ENCODE peak calls at places on chromosomes 4 and X, in seven cellular contexts. Q is fibroblast of mammary gland, L is A549, X is gastrocnemius medialis, R is coronary artery, A is cardiac fibroblast, P is GM23338. S is an unnamed sample.

GRCh38 chr4:187908079-187908501 is 87.5 kb upstream of the ZFP42 start:
- DNase-seq in P (no peak), Q (peak), R (no peak), L (no peak), A (peak), X (no peak), S (peak)

GRCh38 chr4:15232725-15233597 is 194.9 kb upstream of the C1QTNF7 start:
- DNase-seq in X (no peak), A (peak), L (no peak), P (no peak), Q (peak), R (no peak), S (peak)

GRCh38 chr4:37601527-37601926 is 84.6 kb downstream of the RELL1 start:
- DNase-seq in R (no peak), L (no peak), Q (peak), A (peak), X (no peak), P (no peak), S (peak)

GRCh38 chrX:66676990-66677389 is 38.1 kb upstream of the EDA2R start:
- DNase-seq in A (peak), L (no peak), R (no peak), Q (peak), P (no peak), X (no peak), S (peak)

GRCh38 chrX:39381446-39381845 is 580.2 kb downstream of the MID1IP1 start:
- DNase-seq in L (no peak), R (no peak), A (no peak), Q (no peak), P (no peak), X (no peak), S (no peak)

GRCh38 chrX:67648361-67648760 is 104.5 kb downstream of the AR start:
- DNase-seq in X (no peak), L (no peak), Q (no peak), P (no peak), R (no peak), A (no peak), S (no peak)

GRCh38 chrX:151239748-151240147 is 63.4 kb downstream of the GPR50 start:
- DNase-seq in R (no peak), L (no peak), X (no peak), Q (no peak), A (no peak), P (peak), S (no peak)

GRCh38 chrX:45540181-45540580 is 339.5 kb upstream of the DIPK2B start:
- DNase-seq in P (no peak), R (no peak), X (no peak), L (no peak), Q (no peak), A (peak), S (no peak)

GRCh38 chr4:137668885-137669284 is 136.6 kb upstream of the PCDH18 start:
- DNase-seq in R (no peak), A (no peak), Q (no peak), X (no peak), L (no peak), P (no peak), S (no peak)

GRCh38 chr4:53943345-53944085 is 120.9 kb downstream of the CHIC2 start:
- DNase-seq in L (no peak), P (no peak), Q (peak), R (no peak), X (no peak), A (peak), S (peak)

GRCh38 chrX:8868906-8869305 is 67.7 kb upstream of the FAM9A start:
- DNase-seq in X (no peak), Q (peak), R (no peak), A (peak), P (no peak), L (no peak), S (peak)

GRCh38 chrX:23235051-23235450 is 99.6 kb upstream of the PTCHD1 start:
- DNase-seq in L (no peak), R (no peak), A (no peak), X (no peak), P (peak), Q (no peak), S (no peak)

GRCh38 chr4:149584703-149585102 is 230.9 kb downstream of the IQCM start:
- DNase-seq in Q (no peak), L (no peak), A (no peak), R (no peak), X (no peak), P (no peak), S (no peak)

GRCh38 chrX:35617836-35618235 is 180.3 kb upstream of the MAGEB16 start:
- DNase-seq in X (no peak), Q (peak), R (no peak), L (no peak), P (no peak), A (no peak), S (peak)

GRCh38 chr4:166594326-166594946 is 639.9 kb downstream of the SPOCK3 start:
- DNase-seq in X (no peak), P (peak), Q (peak), A (peak), L (peak), R (no peak), S (peak)

GRCh38 chrX:10617964-10618342 is 2.4 kb downstream of the MID1 start:
- DNase-seq in L (peak), X (no peak), R (no peak), Q (peak), A (no peak), P (no peak), S (no peak)

GRCh38 chr4:140661550-140661949 is 92.8 kb upstream of the UCP1 start:
- DNase-seq in L (no peak), X (no peak), A (no peak), R (no peak), P (no peak), Q (no peak), S (no peak)

GRCh38 chrX:119942831-119943184 is 743 bp downstream of the NKAP start:
- DNase-seq in A (no peak), L (peak), X (no peak), R (no peak), P (no peak), Q (no peak), S (peak)

GRCh38 chr4:117661673-117662072 is 372.6 kb upstream of the NDST3 start:
- DNase-seq in P (no peak), R (no peak), A (no peak), X (no peak), Q (no peak), L (no peak), S (no peak)

GRCh38 chr4:38152305-38152704 is 192.1 kb downstream of the PTTG2 start:
- DNase-seq in P (no peak), Q (no peak), L (no peak), A (no peak), R (no peak), X (no peak), S (peak)

GRCh38 chr4:118905546-118905945 is 16.9 kb downstream of the SYNPO2 start:
- DNase-seq in R (no peak), L (no peak), A (no peak), Q (no peak), X (peak), P (no peak), S (peak)

GRCh38 chr4:2413821-2414610 is 4.4 kb downstream of the ZFYVE28 start:
- DNase-seq in X (no peak), P (peak), A (peak), Q (no peak), L (no peak), R (no peak), S (no peak)
- H3K4me3 ChIP-seq in X (no peak), P (peak), A (no peak), Q (no peak), L (no peak), R (peak), S (no peak)

DNA sequence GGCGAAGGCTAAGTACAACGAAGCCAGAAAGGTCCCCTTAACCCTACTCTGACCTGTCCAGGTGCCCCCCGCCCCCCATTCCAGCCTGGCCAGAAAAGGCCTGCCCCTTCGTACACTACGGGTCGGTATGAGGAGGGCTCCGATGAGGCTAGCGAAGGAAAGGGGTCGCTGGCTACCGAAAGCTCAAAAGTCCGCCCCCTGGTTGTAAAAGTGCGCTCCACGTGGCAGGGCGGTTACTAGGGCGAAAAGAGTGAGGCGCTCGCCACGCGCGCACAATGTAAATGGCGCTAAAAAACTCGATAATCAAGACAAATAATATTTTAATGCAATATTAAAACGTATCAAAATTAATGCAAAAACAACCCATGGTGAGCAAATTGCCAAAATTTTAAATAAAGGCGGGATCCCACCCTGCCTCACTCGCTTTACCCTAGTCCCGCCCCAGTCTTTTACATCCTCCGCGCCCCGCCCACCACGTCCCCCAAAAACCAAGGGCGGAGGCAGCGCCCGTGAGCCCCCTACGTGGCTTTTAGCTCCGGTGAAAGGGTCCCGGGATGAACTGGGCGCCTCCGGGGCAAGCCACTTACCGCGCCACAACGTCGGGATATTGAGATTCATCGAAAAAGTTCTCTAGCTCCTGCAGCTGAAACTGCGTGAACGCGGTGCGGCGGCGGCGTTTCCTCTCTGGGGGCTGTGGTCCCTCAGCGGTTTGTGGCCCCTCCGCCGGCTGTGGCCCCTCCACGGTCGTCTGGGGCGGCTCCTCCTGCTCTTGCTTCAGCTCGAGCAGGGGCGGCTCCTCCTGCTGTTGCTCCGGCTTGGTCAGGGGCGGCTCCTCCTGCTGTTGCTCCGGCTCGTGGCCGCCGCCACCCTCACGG is 929 bp downstream of the ESX1 start:
- DNase-seq in P (peak), A (no peak), L (peak), R (no peak), Q (no peak), X (no peak), S (no peak)
- H3K4me3 ChIP-seq in P (peak), A (peak), L (peak), R (peak), Q (no peak), X (no peak), S (peak)

GRCh38 chr4:104574371-104574770 is 79.7 kb upstream of the CXXC4 start:
- DNase-seq in L (no peak), A (no peak), P (no peak), R (no peak), X (no peak), Q (no peak), S (no peak)

GRCh38 chr4:104575293-104575692 is 80.6 kb upstream of the CXXC4 start:
- DNase-seq in X (no peak), A (no peak), P (no peak), Q (no peak), R (no peak), L (no peak), S (no peak)

GRCh38 chr4:104577405-104577804 is 82.7 kb upstream of the CXXC4 start:
- DNase-seq in X (no peak), Q (no peak), A (no peak), P (no peak), R (no peak), L (no peak), S (no peak)
- H3K4me3 ChIP-seq in X (no peak), Q (no peak), A (no peak), P (no peak), R (no peak), L (no peak), S (no peak)

GRCh38 chr4:87934973-87935372 is 40.5 kb upstream of the SPP1 start:
- DNase-seq in L (no peak), Q (no peak), X (no peak), P (peak), A (no peak), R (no peak), S (no peak)

GRCh38 chr4:87939978-87940690 is 35.4 kb upstream of the SPP1 start:
- DNase-seq in A (no peak), R (no peak), P (no peak), Q (no peak), X (no peak), L (no peak), S (no peak)

GRCh38 chr4:87934157-87934704 is 41.3 kb upstream of the SPP1 start:
- DNase-seq in X (no peak), Q (no peak), P (no peak), A (no peak), L (no peak), R (no peak), S (no peak)

GRCh38 chr4:87938746-87939145 is 36.8 kb upstream of the SPP1 start:
- DNase-seq in P (no peak), X (no peak), L (no peak), A (no peak), R (no peak), Q (no peak), S (peak)

DNA sequence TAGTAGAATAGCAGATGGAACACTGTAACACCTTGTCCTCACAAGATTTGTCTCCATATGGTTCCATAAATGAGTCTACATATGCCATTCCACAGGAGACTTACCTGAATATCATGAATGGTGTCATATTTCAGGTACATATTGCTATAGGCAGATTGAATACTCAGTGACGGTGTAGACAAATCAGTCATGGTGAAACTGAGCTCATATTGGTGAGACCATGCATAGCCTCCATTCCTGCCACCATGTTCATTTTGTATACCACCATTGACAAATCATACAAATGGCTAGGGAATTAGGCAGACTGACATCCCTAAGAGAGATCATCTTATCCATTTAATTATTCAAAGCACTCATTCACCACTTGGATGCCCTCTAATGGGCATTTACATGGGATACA is 38.0 kb upstream of the SPP1 start:
- DNase-seq in R (no peak), L (no peak), Q (no peak), A (no peak), X (no peak), P (no peak), S (no peak)
- H3K4me3 ChIP-seq in R (no peak), L (no peak), Q (no peak), A (no peak), X (no peak), P (no peak), S (no peak)

GRCh38 chr4:4865705-4866123 is 6.2 kb downstream of the MSX1 start:
- DNase-seq in X (no peak), A (no peak), P (peak), R (no peak), L (no peak), Q (no peak), S (no peak)
- H3K4me3 ChIP-seq in X (peak), A (peak), P (peak), R (peak), L (peak), Q (peak), S (peak)

DNA sequence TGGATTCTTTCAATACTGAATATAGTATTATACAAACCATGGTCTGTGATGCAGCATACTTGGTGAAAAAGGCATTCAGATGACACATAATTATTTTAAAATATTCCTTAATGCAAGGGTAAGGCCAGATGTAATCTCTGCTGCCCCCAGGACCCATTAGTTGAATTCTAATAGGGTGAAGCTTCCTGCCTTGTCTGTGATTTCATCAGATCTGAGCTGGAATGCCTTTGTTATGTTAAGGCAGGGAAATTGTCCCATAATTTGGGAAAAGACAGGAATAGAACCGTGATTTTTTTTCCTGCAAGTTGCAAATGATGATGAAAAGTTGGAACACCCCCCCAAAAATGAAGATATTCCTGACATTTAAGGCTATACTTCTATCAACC is 26.2 kb downstream of the ZRSR2 start:
- DNase-seq in R (no peak), A (no peak), L (no peak), X (no peak), Q (no peak), P (peak), S (no peak)
- H3K4me3 ChIP-seq in R (no peak), A (no peak), L (no peak), X (no peak), Q (no peak), P (no peak), S (no peak)

S was measured in choroid plexus epithelial cell.